ENCODE peak calls at places on chromosomes 6 and 20, in six cellular contexts. S is HepG2; R is transverse colon; Q is mesenchymal stem cell; Z is neural progenitor cell; V is CD8-positive, alpha-beta T cell. N is an unnamed sample.

GRCh38 chr6:163419413-163420314 is 5.1 kb downstream of the QKI start:
- DNase-seq in Z (no peak), V (no peak), R (no peak), Q (peak; percentile 41), S (no peak), N (no peak)

GRCh38 chr6:43950206-43950605 is 177.0 kb downstream of the MRPL14 start:
- DNase-seq in Z (no peak), Q (no peak), R (no peak), V (no peak), S (no peak), N (no peak)

GRCh38 chr20:36217226-36217625 is 19.1 kb upstream of the AAR2 start:
- DNase-seq in Q (no peak), V (no peak), Z (peak; percentile 74), S (peak; percentile 70), R (no peak), N (no peak)

GRCh38 chr20:34164569-34164968 is 52.5 kb upstream of the EIF2S2 start:
- DNase-seq in Q (no peak), Z (no peak), S (no peak), V (no peak), R (no peak), N (no peak)

GRCh38 chr6:11833626-11834592 is 55.3 kb upstream of the ADTRP start:
- DNase-seq in V (no peak), Q (no peak), R (peak; percentile 50), S (no peak), Z (no peak), N (peak; percentile 69)

GRCh38 chr6:44498436-44498835 is 110.9 kb downstream of the CDC5L start:
- DNase-seq in Z (no peak), Q (no peak), V (no peak), S (no peak), R (no peak), N (no peak)

GRCh38 chr6:154953644-154954043 is 41.5 kb upstream of the TIAM2 start:
- DNase-seq in V (no peak), Q (no peak), Z (no peak), R (no peak), S (no peak), N (no peak)

GRCh38 chr6:127191716-127192115 is 73.2 kb downstream of the RSPO3 start:
- DNase-seq in Q (peak; percentile 54), V (no peak), R (no peak), Z (no peak), S (no peak), N (no peak)

GRCh38 chr6:42029062-42029685 is 21.1 kb upstream of the TAF8 start:
- DNase-seq in Q (no peak), R (no peak), Z (no peak), S (no peak), V (no peak), N (no peak)

GRCh38 chr6:160667854-160668481 is 3.9 kb upstream of the LPA start:
- DNase-seq in S (peak; percentile 50), R (no peak), Q (no peak), Z (peak; percentile 52), V (no peak), N (peak; percentile 63)

GRCh38 chr6:36160147-36160760 is 29.9 kb downstream of the MAPK13 start:
- DNase-seq in R (no peak), V (no peak), S (no peak), Z (no peak), Q (peak; percentile 53), N (no peak)

GRCh38 chr20:8875586-8875985 is 193.3 kb upstream of the PLCB4 start:
- DNase-seq in V (no peak), S (no peak), Z (no peak), Q (no peak), R (no peak), N (no peak)

GRCh38 chr20:57124800-57125399 is 141.5 kb downstream of the BMP7 start:
- DNase-seq in Z (no peak), Q (peak; percentile 11), V (no peak), S (no peak), R (no peak), N (no peak)

GRCh38 chr6:37987008-37987407 is 167.5 kb downstream of the ZFAND3 start:
- DNase-seq in Q (peak; percentile 41), Z (no peak), S (no peak), R (no peak), V (no peak), N (no peak)

GRCh38 chr20:51036827-51037229 is 13.9 kb upstream of the KCNG1 start:
- DNase-seq in V (no peak), R (no peak), Z (no peak), S (no peak), Q (no peak), N (no peak)

GRCh38 chr6:15922510-15923307 is 206.2 kb upstream of the MYLIP start:
- DNase-seq in Z (no peak), R (no peak), V (no peak), S (peak; percentile 46), Q (peak; percentile 90), N (no peak)

GRCh38 chr6:67141012-67141411 is 1434.0 kb upstream of the EYS start:
- DNase-seq in Z (no peak), V (no peak), Q (no peak), R (no peak), S (no peak), N (no peak)

GRCh38 chr6:127938701-127939100 is 37.8 kb upstream of the THEMIS start:
- DNase-seq in V (no peak), R (no peak), Q (peak; percentile 68), S (no peak), Z (no peak), N (no peak)

GRCh38 chr6:151052021-151052646 is 186.6 kb downstream of the MTHFD1L start:
- DNase-seq in S (no peak), Z (no peak), V (no peak), Q (no peak), R (no peak), N (no peak)

GRCh38 chr6:56528412-56528841 is 114.3 kb downstream of the DST start:
- DNase-seq in Q (peak; percentile 88), R (no peak), S (no peak), V (no peak), Z (no peak), N (no peak)

GRCh38 chr6:126069457-126069856 is 83.1 kb downstream of the TRMT11 start:
- DNase-seq in V (no peak), Q (no peak), R (no peak), Z (no peak), S (no peak), N (no peak)

GRCh38 chr6:167550936-167551633 is 226.2 kb downstream of the TTLL2 start:
- DNase-seq in R (peak; percentile 68), Q (no peak), Z (no peak), S (no peak), V (no peak), N (peak; percentile 86)

GRCh38 chr6:52598123-52598823 is 21.4 kb upstream of the TRAM2 start:
- DNase-seq in Q (peak; percentile 80), R (peak; percentile 52), Z (peak; percentile 87), S (peak; percentile 100), V (no peak), N (peak; percentile 50)

GRCh38 chr6:19180348-19181073 is 656.7 kb upstream of the ID4 start:
- DNase-seq in Q (no peak), V (no peak), R (peak; percentile 36), Z (no peak), S (no peak), N (peak; percentile 60)

GRCh38 chr6:170447561-170447930 is 105.6 kb downstream of the PSMB1 start:
- DNase-seq in Q (no peak), R (no peak), V (no peak), Z (no peak), S (no peak), N (no peak)

GRCh38 chr6:51805517-51805916 is 281.9 kb downstream of the PKHD1 start:
- DNase-seq in V (no peak), Q (no peak), S (no peak), Z (no peak), R (no peak), N (no peak)

GRCh38 chr20:10965936-10966470 is 292.2 kb upstream of the JAG1 start:
- DNase-seq in Z (no peak), V (no peak), S (no peak), Q (peak; percentile 73), R (peak; percentile 34), N (no peak)

GRCh38 chr6:14211596-14211961 is 94.0 kb downstream of the CD83 start:
- DNase-seq in Q (peak; percentile 62), Z (peak; percentile 95), S (peak; percentile 12), R (peak; percentile 53), V (no peak), N (peak; percentile 49)

GRCh38 chr6:80961166-80961565 is 791.3 kb downstream of the TENT5A start:
- DNase-seq in S (no peak), Q (no peak), R (no peak), Z (no peak), V (no peak), N (no peak)

GRCh38 chr6:47371875-47372255 is 62.2 kb upstream of the TNFRSF21 start:
- DNase-seq in S (no peak), R (no peak), Q (no peak), V (no peak), Z (no peak), N (no peak)

GRCh38 chr6:156710479-156710878 is 66.7 kb upstream of the ARID1B start:
- DNase-seq in R (no peak), V (no peak), Z (no peak), Q (peak; percentile 14), S (no peak), N (no peak)

GRCh38 chr20:62500237-62500864 is 24.6 kb upstream of the GATA5 start:
- DNase-seq in Q (peak; percentile 50), Z (peak; percentile 79), V (peak; percentile 62), R (peak; percentile 78), S (peak; percentile 56), N (peak; percentile 71)
- H3K27ac ChIP-seq in Q (no peak overlapping the region), Z (no peak overlapping the region), V (no peak overlapping the region), R (no peak overlapping the region), S (no peak overlapping the region), N (no peak overlapping the region)

GRCh38 chr20:48656120-48656519 is 171.7 kb downstream of the PREX1 start:
- DNase-seq in Q (no peak), R (no peak), V (no peak), S (no peak), Z (no peak), N (no peak)

GRCh38 chr20:48652961-48653705 is 174.7 kb downstream of the PREX1 start:
- DNase-seq in Z (no peak), Q (peak; percentile 15), V (no peak), S (no peak), R (no peak), N (no peak)

GRCh38 chr20:48651960-48652359 is 175.8 kb downstream of the PREX1 start:
- DNase-seq in R (no peak), V (no peak), Z (no peak), Q (no peak), S (no peak), N (no peak)

GRCh38 chr20:48651271-48651670 is 176.5 kb downstream of the PREX1 start:
- DNase-seq in R (no peak), Q (no peak), V (no peak), S (no peak), Z (no peak), N (no peak)

GRCh38 chr20:48653706-48654051 is 174.1 kb downstream of the PREX1 start:
- DNase-seq in S (no peak), Q (no peak), R (no peak), V (no peak), Z (no peak), N (no peak)
- H3K36me3 ChIP-seq in S (no peaks in the 10 kb centered on the region), Q (peaks cover 73% of the 10 kb centered on the region), R (no peaks in the 10 kb centered on the region), V (peaks cover 97% of the 10 kb centered on the region), Z (no peaks in the 10 kb centered on the region), N (no peaks in the 10 kb centered on the region)

GRCh38 chr20:48957053-48957481 is 35.6 kb downstream of the ARFGEF2 start:
- DNase-seq in Z (no peak), R (no peak), V (no peak), Q (no peak), S (no peak), N (no peak)
- H3K27ac ChIP-seq in Z (no peak overlapping the region), R (no peak overlapping the region), V (no peak overlapping the region), Q (no peak overlapping the region), S (no peak overlapping the region), N (no peak overlapping the region)

GRCh38 chr6:157907651-157908050 is 74.0 kb upstream of the SYNJ2 start:
- DNase-seq in V (no peak), Z (no peak), R (no peak), Q (no peak), S (no peak), N (no peak)
- H3K36me3 ChIP-seq in V (peaks cover 8% of the 10 kb centered on the region), Z (peaks cover 7% of the 10 kb centered on the region), R (peaks cover 27% of the 10 kb centered on the region), Q (peaks cover 29% of the 10 kb centered on the region), S (peaks cover 52% of the 10 kb centered on the region), N (peaks cover 5% of the 10 kb centered on the region)

N was measured in body of pancreas.